ENCODE peak calls at places on chromosomes 5 and 9, in nine cellular contexts. O, E, B, I, C, U, M, R and S are unnamed samples.

GRCh38 chr5:138469540-138470321 is 4.5 kb downstream of the EGR1 start:
- DNase-seq in M (no peak), E (no peak), O (no peak), B (no peak), I (peak), C (no peak), R (no peak), U (no peak), S (no peak)

GRCh38 chr5:95985249-95985648 is 23.6 kb upstream of the ELL2 start:
- DNase-seq in M (no peak), B (no peak), O (no peak), I (no peak), R (no peak), C (no peak), E (no peak), U (no peak), S (no peak)

GRCh38 chr5:81879936-81880335 is 91.9 kb upstream of the ATG10 start:
- DNase-seq in M (no peak), E (no peak), O (no peak), I (no peak), C (no peak), R (no peak), U (no peak), B (no peak), S (no peak)

GRCh38 chr9:93549636-93550035 is 26.7 kb upstream of the PHF2 start:
- DNase-seq in R (no peak), I (no peak), E (no peak), O (no peak), B (no peak), U (no peak), M (no peak), C (no peak), S (peak)

GRCh38 chr5:38925154-38925925 is 79.5 kb downstream of the OSMR start:
- DNase-seq in E (no peak), R (no peak), M (no peak), O (no peak), I (no peak), C (no peak), B (no peak), U (no peak), S (no peak)

GRCh38 chr5:177403826-177404640 is 3.6 kb upstream of the PFN3 start:
- DNase-seq in B (peak), U (peak), R (peak), M (peak), I (peak), O (peak), C (peak), E (peak), S (peak)

GRCh38 chr5:78547171-78547570 is 101.4 kb downstream of the LHFPL2 start:
- DNase-seq in E (no peak), I (no peak), C (no peak), O (no peak), U (no peak), M (no peak), R (no peak), B (no peak), S (no peak)

GRCh38 chr9:33044162-33044673 is 19.1 kb downstream of the DNAJA1 start:
- DNase-seq in R (peak), C (peak), O (peak), U (peak), M (peak), B (peak), E (peak), I (no peak), S (peak)

GRCh38 chr5:149679876-149680809 is 50.0 kb upstream of the PPARGC1B start:
- DNase-seq in M (peak), E (no peak), R (no peak), U (no peak), B (no peak), O (no peak), C (no peak), I (no peak), S (no peak)

GRCh38 chr5:20972419-20972925 is 984.5 kb upstream of the CDH18 start:
- DNase-seq in C (no peak), I (no peak), O (no peak), U (no peak), B (peak), E (no peak), M (peak), R (no peak), S (peak)

GRCh38 chr9:113570106-113570505 is 106.6 kb downstream of the RGS3 start:
- DNase-seq in I (no peak), M (no peak), E (no peak), U (no peak), R (no peak), B (no peak), C (no peak), O (no peak), S (no peak)

GRCh38 chr9:126327016-126327749 is 554 bp downstream of the MVB12B start:
- DNase-seq in O (peak), B (no peak), R (peak), C (peak), E (no peak), U (no peak), I (no peak), M (peak), S (peak)

GRCh38 chr9:133439337-133439736 is 17.2 kb downstream of the ADAMTS13 start:
- DNase-seq in C (no peak), E (no peak), I (no peak), B (no peak), O (peak), R (no peak), U (no peak), M (no peak), S (no peak)

GRCh38 chr5:138238034-138238433 is 24.9 kb upstream of the CDC23 start:
- DNase-seq in M (no peak), I (no peak), O (no peak), E (no peak), U (no peak), C (no peak), B (no peak), R (no peak), S (no peak)

GRCh38 chr5:166649656-166650055 is 1641.8 kb upstream of the WWC1 start:
- DNase-seq in C (no peak), U (no peak), B (no peak), I (no peak), M (no peak), O (no peak), R (no peak), E (no peak), S (no peak)

GRCh38 chr9:37967272-37967581 is 63.3 kb upstream of the SLC25A51 start:
- DNase-seq in I (no peak), U (no peak), M (no peak), B (no peak), C (no peak), R (no peak), O (no peak), E (no peak), S (no peak)

GRCh38 chr5:55634204-55634785 is 77.8 kb downstream of the SLC38A9 start:
- DNase-seq in O (no peak), M (no peak), U (no peak), B (no peak), C (no peak), E (no peak), R (no peak), I (no peak), S (no peak)